ENCODE peak calls at places on chromosomes 5 and 9, in seven cellular contexts. One of them, this sample, is unnamed.

GRCh38 chr9:127305450-127306226 is 41.1 kb downstream of the GARNL3 start:
- DNase-seq in Kasumi-1: no peak
- DNase-seq in NCI-H460: no peak
- DNase-seq in IMR-90: no peak
- DNase-seq in cardiac fibroblast: no peak
- DNase-seq in AG04450: no peak
- DNase-seq in fibroblast of mammary gland: no peak
- DNase-seq in this sample: no peak

GRCh38 chr5:170569101-170569500 is 65.3 kb downstream of the KCNIP1 start:
- DNase-seq in AG04450: no peak
- DNase-seq in NCI-H460: no peak
- DNase-seq in IMR-90: no peak
- DNase-seq in Kasumi-1: no peak
- DNase-seq in cardiac fibroblast: no peak
- DNase-seq in fibroblast of mammary gland: no peak
- DNase-seq in this sample: no peak

GRCh38 chr9:29701971-29702370 is 2128.7 kb upstream of the C9orf72 start:
- DNase-seq in Kasumi-1: no peak
- DNase-seq in NCI-H460: no peak
- DNase-seq in cardiac fibroblast: no peak
- DNase-seq in fibroblast of mammary gland: no peak
- DNase-seq in AG04450: no peak
- DNase-seq in IMR-90: no peak
- DNase-seq in this sample: no peak

GRCh38 chr9:109906766-109907382 is 126.9 kb downstream of the PALM2AKAP2 start:
- DNase-seq in cardiac fibroblast: peak; percentile 62
- DNase-seq in NCI-H460: no peak
- DNase-seq in Kasumi-1: no peak
- DNase-seq in fibroblast of mammary gland: peak; percentile 30
- DNase-seq in AG04450: no peak
- DNase-seq in IMR-90: peak; percentile 71
- DNase-seq in this sample: peak; percentile 76

GRCh38 chr5:125011014-125011413 is 264.6 kb upstream of the ZNF608 start:
- DNase-seq in cardiac fibroblast: no peak
- DNase-seq in fibroblast of mammary gland: no peak
- DNase-seq in Kasumi-1: no peak
- DNase-seq in NCI-H460: no peak
- DNase-seq in IMR-90: no peak
- DNase-seq in AG04450: no peak
- DNase-seq in this sample: no peak

GRCh38 chr9:86099695-86100364 is 472 bp upstream of the GOLM1 start:
- DNase-seq in AG04450: no peak
- DNase-seq in cardiac fibroblast: peak; percentile 73
- DNase-seq in IMR-90: peak; percentile 57
- DNase-seq in fibroblast of mammary gland: peak; percentile 66
- DNase-seq in NCI-H460: no peak
- DNase-seq in Kasumi-1: peak; percentile 64
- DNase-seq in this sample: peak; percentile 58

GRCh38 chr9:70257991-70258691 is 637 bp upstream of the SMC5 start:
- DNase-seq in NCI-H460: no peak
- DNase-seq in AG04450: peak; percentile 18
- DNase-seq in IMR-90: peak; percentile 48
- DNase-seq in cardiac fibroblast: peak; percentile 58
- DNase-seq in fibroblast of mammary gland: peak; percentile 38
- DNase-seq in Kasumi-1: peak; percentile 55
- DNase-seq in this sample: peak; percentile 27

GRCh38 chr5:89313804-89314588 is 431.0 kb upstream of the MEF2C start:
- DNase-seq in NCI-H460: no peak
- DNase-seq in fibroblast of mammary gland: peak; percentile 97
- DNase-seq in AG04450: peak; percentile 69
- DNase-seq in cardiac fibroblast: peak; percentile 86
- DNase-seq in Kasumi-1: peak; percentile 52
- DNase-seq in IMR-90: peak; percentile 96
- DNase-seq in this sample: peak; percentile 64

GRCh38 chr5:100828756-100829342 is 74.2 kb downstream of the ST8SIA4 start:
- DNase-seq in IMR-90: no peak
- DNase-seq in NCI-H460: no peak
- DNase-seq in fibroblast of mammary gland: no peak
- DNase-seq in AG04450: no peak
- DNase-seq in Kasumi-1: no peak
- DNase-seq in cardiac fibroblast: no peak
- DNase-seq in this sample: no peak

GRCh38 chr5:91486638-91487037 is 103.5 kb upstream of the ARRDC3 start:
- DNase-seq in cardiac fibroblast: peak; percentile 75
- DNase-seq in NCI-H460: no peak
- DNase-seq in AG04450: no peak
- DNase-seq in fibroblast of mammary gland: peak; percentile 80
- DNase-seq in IMR-90: peak; percentile 23
- DNase-seq in Kasumi-1: no peak
- DNase-seq in this sample: no peak

GRCh38 chr5:11046160-11046559 is 285.1 kb upstream of the DAP start:
- DNase-seq in cardiac fibroblast: peak; percentile 9
- DNase-seq in Kasumi-1: no peak
- DNase-seq in fibroblast of mammary gland: peak; percentile 6
- DNase-seq in AG04450: no peak
- DNase-seq in NCI-H460: no peak
- DNase-seq in IMR-90: peak; percentile 18
- DNase-seq in this sample: no peak

This sample was measured in dermis microvascular lymphatic vessel endothelial cell.